ENCODE peak calls at places on chromosomes 6 and 20, in four cellular contexts. X is GM12891, Y is GM12878, N is K562. L is an unnamed sample.

GRCh38 chr6:148425443-148425842 is 82.8 kb downstream of the SASH1 start:
- DNase-seq in X (no peak), Y (no peak), N (no peak), L (no peak)

GRCh38 chr20:11993886-11994466 is 76.3 kb downstream of the BTBD3 start:
- DNase-seq in X (no peak), Y (no peak), N (no peak), L (no peak)

GRCh38 chr20:58706975-58707681 is 14.5 kb downstream of the NPEPL1 start:
- DNase-seq in X (no peak), Y (no peak), N (no peak), L (no peak)

GRCh38 chr20:2820896-2821869 is 5.0 kb downstream of the TMEM239 start:
- DNase-seq in X (no peak), Y (no peak), N (peak), L (no peak)

GRCh38 chr6:13370623-13371022 is 42.3 kb upstream of the TBC1D7 start:
- DNase-seq in X (no peak), Y (no peak), N (no peak), L (no peak)

GRCh38 chr6:16821834-16822264 is 60.6 kb upstream of the ATXN1 start:
- DNase-seq in X (no peak), Y (no peak), N (no peak), L (no peak)

GRCh38 chr6:167308207-167308606 is 16.7 kb upstream of the TTLL2 start:
- DNase-seq in X (no peak), Y (no peak), N (no peak), L (no peak)

GRCh38 chr20:31751126-31751525 is 12.0 kb downstream of the TPX2 start:
- DNase-seq in X (no peak), Y (no peak), N (no peak), L (no peak)

GRCh38 chr20:52190437-52191131 is 995 bp downstream of the ZFP64 start:
- DNase-seq in X (peak), Y (no peak), N (peak), L (peak)

GRCh38 chr6:26043389-26044139 is 43.7 kb upstream of the HFE start:
- DNase-seq in X (no peak), Y (peak), N (no peak), L (peak)

GRCh38 chr20:1721687-1722512 is 64.3 kb upstream of the SIRPG start:
- DNase-seq in X (no peak), Y (no peak), N (no peak), L (no peak)

GRCh38 chr6:56450882-56451739 is 191.6 kb downstream of the DST start:
- DNase-seq in X (no peak), Y (no peak), N (no peak), L (no peak)

GRCh38 chr6:41636803-41637178 is 1.5 kb upstream of the MDFI start:
- DNase-seq in X (no peak), Y (no peak), N (no peak), L (no peak)

GRCh38 chr6:43274916-43275597 is 23.0 kb upstream of the SLC22A7 start:
- DNase-seq in X (peak), Y (no peak), N (no peak), L (no peak)

GRCh38 chr6:3489032-3489757 is 32.3 kb upstream of the SLC22A23 start:
- DNase-seq in X (no peak), Y (no peak), N (no peak), L (no peak)

GRCh38 chr6:145947108-145947507 is 17.1 kb downstream of the SHPRH start:
- DNase-seq in X (no peak), Y (no peak), N (no peak), L (no peak)

GRCh38 chr20:3693376-3693775 is 11.6 kb upstream of the ADAM33 start:
- DNase-seq in X (no peak), Y (no peak), N (no peak), L (no peak)

GRCh38 chr20:52105045-52105572 is 86.5 kb downstream of the ZFP64 start:
- DNase-seq in X (no peak), Y (no peak), N (no peak), L (no peak)

GRCh38 chr6:154410619-154411044 is 54.0 kb upstream of the IPCEF1 start:
- DNase-seq in X (no peak), Y (no peak), N (no peak), L (no peak)

GRCh38 chr6:123658848-123659247 is 22.1 kb upstream of the TRDN start:
- DNase-seq in X (no peak), Y (no peak), N (no peak), L (no peak)

GRCh38 chr6:82080767-82081166 is 166.8 kb downstream of the IBTK start:
- DNase-seq in X (no peak), Y (no peak), N (no peak), L (no peak)

GRCh38 chr6:89708316-89708715 is 69.8 kb upstream of the LYRM2 start:
- DNase-seq in X (no peak), Y (no peak), N (no peak), L (no peak)

GRCh38 chr20:57457243-57457761 is 66.1 kb downstream of the RBM38 start:
- DNase-seq in X (no peak), Y (no peak), N (peak), L (no peak)

GRCh38 chr20:19729672-19730071 is 28.4 kb upstream of the RIN2 start:
- DNase-seq in X (no peak), Y (no peak), N (no peak), L (no peak)

GRCh38 chr20:39936401-39936800 is 752.6 kb downstream of the MAFB start:
- DNase-seq in X (no peak), Y (no peak), N (no peak), L (no peak)

GRCh38 chr6:6610031-6610591 is 21.6 kb downstream of the LY86 start:
- DNase-seq in X (peak), Y (peak), N (no peak), L (no peak)

GRCh38 chr6:131831392-131831791 is 23.6 kb downstream of the ENPP1 start:
- DNase-seq in X (no peak), Y (no peak), N (no peak), L (no peak)

GRCh38 chr20:12594410-12595130 is 414.2 kb upstream of the SPTLC3 start:
- DNase-seq in X (no peak), Y (no peak), N (no peak), L (no peak)

GRCh38 chr6:133778414-133778813 is 110.5 kb upstream of the TCF21 start:
- DNase-seq in X (no peak), Y (no peak), N (no peak), L (no peak)

GRCh38 chr6:29925341-29926080 is 16.8 kb upstream of the HLA-A start:
- DNase-seq in X (no peak), Y (no peak), N (no peak), L (no peak)

GRCh38 chr6:47144306-47144705 is 102.2 kb upstream of the ADGRF1 start:
- DNase-seq in X (no peak), Y (no peak), N (no peak), L (peak)

GRCh38 chr6:44053760-44054556 is 73.3 kb downstream of the MRPL14 start:
- DNase-seq in X (no peak), Y (no peak), N (no peak), L (no peak)

GRCh38 chr20:50995506-50995905 is 27.4 kb downstream of the KCNG1 start:
- DNase-seq in X (no peak), Y (no peak), N (no peak), L (no peak)

GRCh38 chr20:51001697-51002265 is 21.1 kb downstream of the KCNG1 start:
- DNase-seq in X (no peak), Y (no peak), N (no peak), L (no peak)

GRCh38 chr20:50992733-50993457 is 30.0 kb downstream of the KCNG1 start:
- DNase-seq in X (peak), Y (peak), N (peak), L (peak)

GRCh38 chr20:50999355-50999754 is 23.6 kb downstream of the KCNG1 start:
- DNase-seq in X (no peak), Y (no peak), N (no peak), L (no peak)

DNA sequence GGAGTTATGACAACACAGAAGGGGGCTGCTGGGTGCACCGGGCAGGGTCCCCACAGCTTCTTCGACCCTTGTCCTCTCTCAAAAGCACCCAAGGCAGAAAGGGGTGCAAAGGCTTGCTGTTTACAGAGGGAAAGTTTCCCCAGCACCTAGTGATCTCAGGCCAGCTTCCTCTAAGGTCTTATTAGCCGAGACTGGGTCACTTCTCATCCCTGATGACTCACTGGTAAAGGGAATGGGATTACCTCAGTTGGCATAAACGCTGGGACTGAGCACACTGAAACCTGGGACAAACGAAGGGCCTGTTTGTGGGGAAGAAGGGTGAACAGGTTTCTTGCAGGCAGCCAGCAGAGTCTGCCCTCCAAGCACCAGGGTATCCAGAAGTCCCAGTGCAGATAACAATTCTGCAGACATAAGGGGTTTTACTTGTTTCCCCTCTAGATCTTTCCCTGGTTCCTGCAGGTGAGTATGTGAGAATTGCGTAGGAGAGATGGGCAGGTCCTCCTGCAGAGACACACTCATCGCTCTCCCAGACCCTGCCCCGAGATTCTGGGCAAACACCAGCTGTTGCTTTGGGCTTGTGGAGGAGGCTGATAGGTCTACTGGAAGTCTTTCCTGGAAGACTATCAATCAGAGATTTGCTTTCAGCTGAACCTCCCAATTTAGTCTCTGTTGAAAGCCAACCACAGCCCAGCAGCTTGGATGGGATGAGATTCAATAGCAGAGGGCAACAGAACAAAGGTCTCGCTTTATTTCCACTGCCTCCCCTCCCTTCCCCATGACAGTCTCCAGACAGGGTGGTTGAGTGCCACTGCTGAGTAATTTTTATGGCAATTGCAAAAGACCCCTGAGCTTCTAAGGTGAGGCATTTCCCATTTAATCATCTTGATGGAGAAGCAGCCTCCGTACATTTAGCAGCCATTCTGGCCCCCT is 25.7 kb downstream of the KCNG1 start:
- DNase-seq in X (no peak), Y (no peak), N (peak), L (no peak)
- TF ChIP-seq SPI1 in X (no peak), Y (no peak), N (no peak), L (no peak)

DNA sequence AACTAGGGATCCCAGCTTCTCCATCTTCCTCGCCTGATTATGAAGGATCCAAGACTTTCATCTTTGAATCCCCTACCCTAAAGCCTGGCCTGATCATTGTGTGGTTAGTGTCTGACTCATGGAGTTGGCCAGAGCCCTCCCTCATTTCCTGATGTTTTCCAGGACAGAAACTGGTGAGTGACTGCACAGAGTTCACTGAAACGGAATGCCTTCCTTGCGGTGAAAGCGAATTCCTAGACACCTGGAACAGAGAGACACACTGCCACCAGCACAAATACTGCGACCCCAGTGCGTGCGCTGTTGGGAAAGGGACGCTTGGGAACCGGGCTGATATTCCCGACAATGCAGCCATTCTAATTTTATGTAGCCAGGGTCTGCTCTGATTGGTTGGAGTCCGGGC is 4.0 kb downstream of the CD40 start:
- DNase-seq in X (no peak), Y (no peak), N (no peak), L (no peak)
- TF ChIP-seq SPI1 in X (no peak), Y (no peak), N (no peak), L (no peak)

GRCh38 chr6:170132011-170132521 is 158.8 kb downstream of the DLL1 start:
- DNase-seq in X (no peak), Y (no peak), N (no peak), L (no peak)
- TF ChIP-seq SPI1 in X (no peak), Y (no peak), N (no peak), L (no peak)

GRCh38 chr6:137724495-137725211 is 142.4 kb upstream of the TNFAIP3 start:
- DNase-seq in X (no peak), Y (no peak), N (no peak), L (no peak)
- TF ChIP-seq SPI1 in X (no peak), Y (no peak), N (no peak), L (no peak)

GRCh38 chr6:158057213-158057987 is 75.7 kb downstream of the SYNJ2 start:
- DNase-seq in X (no peak), Y (no peak), N (no peak), L (peak)
- TF ChIP-seq SPI1 in X (peak), Y (peak), N (no peak), L (peak)

GRCh38 chr20:62368303-62368628 is 1.2 kb upstream of the LAMA5 start:
- DNase-seq in X (no peak), Y (no peak), N (no peak), L (no peak)
- TF ChIP-seq SPI1 in X (no peak), Y (no peak), N (no peak), L (no peak)

GRCh38 chr6:35078226-35078850 is 62.8 kb downstream of the TCP11 start:
- DNase-seq in X (no peak), Y (no peak), N (no peak), L (no peak)

GRCh38 chr6:35078896-35079295 is 62.2 kb downstream of the TCP11 start:
- DNase-seq in X (no peak), Y (no peak), N (no peak), L (no peak)

GRCh38 chr6:35080016-35080680 is 61.0 kb downstream of the TCP11 start:
- DNase-seq in X (no peak), Y (no peak), N (no peak), L (no peak)

GRCh38 chr6:35080821-35081425 is 60.2 kb downstream of the TCP11 start:
- DNase-seq in X (no peak), Y (no peak), N (no peak), L (no peak)

GRCh38 chr6:35079311-35080000 is 61.7 kb downstream of the TCP11 start:
- DNase-seq in X (no peak), Y (no peak), N (no peak), L (no peak)
- TF ChIP-seq SPI1 in X (no peak), Y (no peak), N (no peak), L (no peak)

DNA sequence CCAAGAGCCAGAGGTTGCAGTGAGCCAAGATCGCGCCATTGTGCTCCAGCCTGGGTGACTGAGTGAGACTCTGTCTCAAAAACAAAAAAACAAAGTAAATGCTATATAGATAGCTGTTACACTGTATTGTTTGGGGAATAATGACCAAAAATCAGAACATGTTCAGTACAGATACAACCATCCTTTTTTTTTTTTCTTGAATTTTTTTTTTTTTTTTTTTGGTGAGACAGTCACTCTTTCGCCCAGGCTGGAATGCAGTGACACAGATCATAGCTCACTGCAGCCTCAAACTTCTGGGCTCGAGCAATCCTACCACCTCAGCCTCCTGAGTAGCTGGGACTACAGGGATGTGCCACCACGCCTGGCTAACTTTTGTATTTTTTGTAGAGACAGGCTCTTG is 63.7 kb downstream of the BCAS4 start:
- DNase-seq in X (no peak), Y (no peak), N (no peak), L (no peak)
- TF ChIP-seq SPI1 in X (no peak), Y (no peak), N (no peak), L (no peak)

GRCh38 chr20:17643531-17644188 is 38.4 kb downstream of the RRBP1 start:
- DNase-seq in X (no peak), Y (no peak), N (no peak), L (no peak)
- TF ChIP-seq SPI1 in X (no peak), Y (no peak), N (no peak), L (no peak)

DNA sequence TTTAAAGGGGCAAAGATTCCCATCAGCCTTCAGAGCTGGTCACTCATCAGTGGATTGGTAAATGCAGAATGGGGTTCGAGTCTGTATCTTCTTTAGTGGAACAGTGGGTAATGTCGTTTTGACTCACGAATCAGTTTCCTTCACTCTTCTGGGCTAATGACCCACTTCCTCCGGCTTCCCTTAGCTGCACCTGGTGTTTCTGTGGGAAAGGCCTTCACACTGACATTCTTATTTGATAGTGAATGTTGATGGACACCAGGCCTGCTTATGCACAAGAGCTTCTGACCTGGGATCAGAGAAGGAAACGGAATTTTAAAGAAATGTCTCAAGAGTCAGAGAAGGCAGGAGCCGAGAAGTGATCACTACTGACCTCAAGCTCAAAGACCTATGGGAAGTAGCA is 272.0 kb upstream of the SULF2 start:
- DNase-seq in X (no peak), Y (no peak), N (no peak), L (no peak)
- TF ChIP-seq SPI1 in X (no peak), Y (no peak), N (no peak), L (no peak)